ENCODE peak calls at places on chromosomes 6 and 20, in ten cellular contexts. K is suprapubic skin, C is endodermal cell, D is PC-3, Q is A673, X is cardiac muscle cell, W is IMR-90, O is GM23338, E is uterus, Z is tibial artery. J is an unnamed sample. For H3K36me3, the result is how much of the 10 kb centered on the place peaks cover.

GRCh38 chr20:47727909-47728361 is 57.3 kb downstream of the SULF2 start:
- DNase-seq in K (no peak), C (no peak), D (no peak), Q (peak), X (no peak), W (no peak), O (no peak), E (no peak), Z (no peak), J (no peak)

GRCh38 chr6:46993846-46994245 is 48.3 kb downstream of the ADGRF1 start:
- DNase-seq in K (no peak), C (no peak), D (peak), Q (no peak), X (peak), W (peak), O (no peak), E (no peak), Z (no peak), J (peak)

GRCh38 chr6:108160009-108160408 is 5.8 kb upstream of the NR2E1 start:
- DNase-seq in K (no peak), C (no peak), D (no peak), Q (no peak), X (no peak), W (no peak), O (peak), E (no peak), Z (no peak), J (no peak)

GRCh38 chr20:47141941-47142781 is 214.3 kb downstream of the ZMYND8 start:
- DNase-seq in K (no peak), C (no peak), D (peak), Q (no peak), X (peak), W (no peak), O (no peak), E (no peak), Z (no peak), J (no peak)

GRCh38 chr6:151610336-151610735 is 116.5 kb downstream of the CCDC170 start:
- DNase-seq in K (no peak), C (no peak), D (no peak), Q (no peak), X (no peak), W (no peak), O (no peak), E (no peak), Z (no peak), J (no peak)

GRCh38 chr20:53077373-53078205 is 105.4 kb downstream of the TSHZ2 start:
- DNase-seq in K (no peak), C (no peak), D (peak), Q (no peak), X (peak), W (no peak), O (no peak), E (peak), Z (no peak), J (no peak)

GRCh38 chr20:35607003-35607735 is 8.5 kb upstream of the SPAG4 start:
- DNase-seq in K (no peak), C (no peak), D (peak), Q (no peak), X (no peak), W (no peak), O (no peak), E (no peak), Z (no peak), J (no peak)

GRCh38 chr6:137902721-137903120 is 35.7 kb downstream of the TNFAIP3 start:
- DNase-seq in K (no peak), C (no peak), D (no peak), Q (no peak), X (no peak), W (no peak), O (no peak), E (no peak), Z (no peak), J (no peak)

GRCh38 chr20:3696200-3696599 is 14.4 kb upstream of the ADAM33 start:
- DNase-seq in K (no peak), C (peak), D (peak), Q (no peak), X (no peak), W (no peak), O (peak), E (no peak), Z (no peak), J (no peak)

GRCh38 chr20:44279228-44279627 is 31.8 kb downstream of the FITM2 start:
- DNase-seq in K (no peak), C (no peak), D (peak), Q (no peak), X (peak), W (peak), O (no peak), E (no peak), Z (no peak), J (peak)

GRCh38 chr20:52103469-52103910 is 88.1 kb downstream of the ZFP64 start:
- DNase-seq in K (no peak), C (peak), D (no peak), Q (peak), X (peak), W (peak), O (peak), E (no peak), Z (no peak), J (peak)

GRCh38 chr20:64188682-64189529 is 24.7 kb downstream of the MYT1 start:
- DNase-seq in K (no peak), C (peak), D (peak), Q (peak), X (peak), W (peak), O (peak), E (no peak), Z (no peak), J (peak)

GRCh38 chr20:63698739-63699465 is 2.5 kb downstream of the TNFRSF6B start:
- DNase-seq in K (no peak), C (peak), D (peak), Q (peak), X (peak), W (peak), O (no peak), E (peak), Z (peak), J (peak)

GRCh38 chr6:170424634-170425126 is 118.1 kb downstream of the FAM120B start:
- DNase-seq in K (no peak), C (peak), D (no peak), Q (no peak), X (no peak), W (no peak), O (no peak), E (no peak), Z (no peak), J (no peak)

GRCh38 chr20:36845288-36845969 is 30.5 kb upstream of the TLDC2 start:
- DNase-seq in K (no peak), C (peak), D (no peak), Q (peak), X (no peak), W (no peak), O (no peak), E (no peak), Z (no peak), J (no peak)

GRCh38 chr6:31870385-31870921 is 7.8 kb upstream of the NEU1 start:
- DNase-seq in K (no peak), C (peak), D (no peak), Q (no peak), X (no peak), W (no peak), O (peak), E (no peak), Z (no peak), J (no peak)

GRCh38 chr6:6893701-6894100 is 214.1 kb upstream of the RREB1 start:
- DNase-seq in K (no peak), C (no peak), D (peak), Q (no peak), X (no peak), W (no peak), O (no peak), E (no peak), Z (no peak), J (no peak)

GRCh38 chr6:112224088-112224487 is 30.3 kb downstream of the LAMA4 start:
- DNase-seq in K (no peak), C (no peak), D (no peak), Q (no peak), X (no peak), W (no peak), O (no peak), E (no peak), Z (no peak), J (no peak)

GRCh38 chr6:157068691-157069228 is 254.6 kb downstream of the TMEM242 start:
- DNase-seq in K (no peak), C (no peak), D (peak), Q (no peak), X (peak), W (peak), O (no peak), E (no peak), Z (no peak), J (no peak)

GRCh38 chr6:76631641-76632040 is 559.2 kb upstream of the IMPG1 start:
- DNase-seq in K (no peak), C (no peak), D (no peak), Q (no peak), X (no peak), W (no peak), O (no peak), E (no peak), Z (no peak), J (no peak)

GRCh38 chr6:109053285-109053684 is 41.4 kb downstream of the SESN1 start:
- DNase-seq in K (no peak), C (no peak), D (no peak), Q (no peak), X (peak), W (no peak), O (peak), E (no peak), Z (no peak), J (no peak)

GRCh38 chr20:63246490-63247284 is 7.6 kb downstream of the NKAIN4 start:
- DNase-seq in K (no peak), C (peak), D (peak), Q (no peak), X (no peak), W (no peak), O (peak), E (no peak), Z (no peak), J (no peak)

GRCh38 chr20:33796263-33796906 is 14.8 kb upstream of the CHMP4B start:
- DNase-seq in K (no peak), C (no peak), D (peak), Q (no peak), X (no peak), W (no peak), O (peak), E (no peak), Z (no peak), J (no peak)

GRCh38 chr6:167588181-167588919 is 238.4 kb upstream of the AFDN start:
- DNase-seq in K (peak), C (peak), D (no peak), Q (peak), X (no peak), W (no peak), O (no peak), E (no peak), Z (no peak), J (peak)

GRCh38 chr6:34248198-34248726 is 544 bp downstream of the SMIM29 start:
- DNase-seq in K (no peak), C (peak), D (peak), Q (no peak), X (no peak), W (peak), O (peak), E (peak), Z (peak), J (no peak)

GRCh38 chr6:39273394-39273793 is 40.8 kb downstream of the KCNK17 start:
- DNase-seq in K (no peak), C (peak), D (no peak), Q (no peak), X (no peak), W (no peak), O (peak), E (no peak), Z (no peak), J (no peak)

GRCh38 chr6:96015321-96015790 is 418 bp upstream of the FUT9 start:
- DNase-seq in K (no peak), C (peak), D (no peak), Q (peak), X (no peak), W (no peak), O (peak), E (no peak), Z (no peak), J (no peak)

GRCh38 chr20:3510110-3510509 is 39.3 kb downstream of the ATRN start:
- DNase-seq in K (no peak), C (no peak), D (no peak), Q (no peak), X (peak), W (no peak), O (no peak), E (no peak), Z (no peak), J (no peak)

GRCh38 chr6:133436652-133437051 is 195.5 kb downstream of the EYA4 start:
- DNase-seq in K (no peak), C (no peak), D (peak), Q (no peak), X (no peak), W (peak), O (no peak), E (no peak), Z (no peak), J (no peak)

GRCh38 chr6:53058388-53058890 is 6.8 kb upstream of the FBXO9 start:
- DNase-seq in K (no peak), C (no peak), D (peak), Q (no peak), X (no peak), W (no peak), O (no peak), E (no peak), Z (no peak), J (no peak)

GRCh38 chr6:127618729-127619128 is 41.8 kb downstream of the C6orf58 start:
- DNase-seq in K (no peak), C (no peak), D (peak), Q (no peak), X (no peak), W (peak), O (no peak), E (no peak), Z (no peak), J (no peak)

GRCh38 chr6:127120109-127120786 is 1.8 kb downstream of the RSPO3 start:
- DNase-seq in K (no peak), C (peak), D (no peak), Q (peak), X (no peak), W (no peak), O (peak), E (peak), Z (peak), J (no peak)

GRCh38 chr6:10300071-10300470 is 114.8 kb downstream of the TFAP2A start:
- DNase-seq in K (no peak), C (no peak), D (peak), Q (no peak), X (no peak), W (no peak), O (no peak), E (no peak), Z (no peak), J (no peak)

GRCh38 chr6:3063733-3064700 is 4.3 kb upstream of the RIPK1 start:
- DNase-seq in K (peak), C (peak), D (peak), Q (peak), X (peak), W (peak), O (peak), E (peak), Z (peak), J (peak)

GRCh38 chr6:103122766-103123601 is 1729.5 kb downstream of the GRIK2 start:
- DNase-seq in K (no peak), C (peak), D (peak), Q (peak), X (peak), W (peak), O (peak), E (no peak), Z (peak), J (peak)

GRCh38 chr20:1809611-1810510 is 85.3 kb upstream of the SIRPA start:
- DNase-seq in K (no peak), C (peak), D (peak), Q (no peak), X (no peak), W (peak), O (no peak), E (no peak), Z (peak), J (peak)

GRCh38 chr20:53660078-53660909 is 66.7 kb upstream of the ZNF217 start:
- DNase-seq in K (no peak), C (no peak), D (no peak), Q (peak), X (peak), W (peak), O (peak), E (peak), Z (no peak), J (no peak)

GRCh38 chr6:89117285-89118108 is at the start of gene SRSF12:
- DNase-seq in K (no peak), C (peak), D (no peak), Q (peak), X (peak), W (peak), O (peak), E (no peak), Z (peak), J (no peak)

GRCh38 chr20:53751394-53752368 is 158.0 kb upstream of the ZNF217 start:
- DNase-seq in K (peak), C (no peak), D (peak), Q (no peak), X (peak), W (no peak), O (no peak), E (no peak), Z (no peak), J (no peak)

GRCh38 chr20:45378191-45378590 is at the start of gene TP53TG5:
- DNase-seq in K (no peak), C (peak), D (no peak), Q (no peak), X (no peak), W (no peak), O (no peak), E (no peak), Z (no peak), J (no peak)
- H3K27ac ChIP-seq in K (no peak), C (peak), D (no peak), Q (no peak), X (no peak), W (no peak), O (no peak), E (no peak), Z (no peak), J (no peak)

DNA sequence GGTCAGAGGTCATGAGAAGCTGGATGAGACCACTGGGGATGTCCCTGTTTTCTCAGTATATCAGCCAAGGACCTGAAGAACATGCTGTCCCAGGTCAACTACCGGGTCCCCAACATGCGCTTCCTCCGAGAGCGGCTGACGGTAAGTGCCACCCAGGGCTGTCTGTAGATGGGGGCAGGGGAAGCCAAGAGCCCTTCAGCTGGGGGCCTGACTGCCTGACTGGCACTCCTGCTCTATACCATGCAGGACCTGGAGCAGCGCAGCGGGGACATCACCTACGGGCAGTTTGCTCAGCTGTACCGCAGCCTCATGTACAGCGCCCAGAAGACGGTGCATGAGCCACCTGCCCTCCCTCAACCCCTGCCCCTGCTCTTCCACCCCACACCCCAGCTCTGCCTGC is 25.1 kb downstream of the PLCG1 start:
- DNase-seq in K (no peak), C (no peak), D (no peak), Q (no peak), X (no peak), W (no peak), O (no peak), E (no peak), Z (no peak), J (no peak)
- H3K36me3 ChIP-seq in K (half or more), C (half or more), D (under half), Q (half or more), X (under half), W (half or more), O (under half), E (under half), Z (half or more), J (half or more)

DNA sequence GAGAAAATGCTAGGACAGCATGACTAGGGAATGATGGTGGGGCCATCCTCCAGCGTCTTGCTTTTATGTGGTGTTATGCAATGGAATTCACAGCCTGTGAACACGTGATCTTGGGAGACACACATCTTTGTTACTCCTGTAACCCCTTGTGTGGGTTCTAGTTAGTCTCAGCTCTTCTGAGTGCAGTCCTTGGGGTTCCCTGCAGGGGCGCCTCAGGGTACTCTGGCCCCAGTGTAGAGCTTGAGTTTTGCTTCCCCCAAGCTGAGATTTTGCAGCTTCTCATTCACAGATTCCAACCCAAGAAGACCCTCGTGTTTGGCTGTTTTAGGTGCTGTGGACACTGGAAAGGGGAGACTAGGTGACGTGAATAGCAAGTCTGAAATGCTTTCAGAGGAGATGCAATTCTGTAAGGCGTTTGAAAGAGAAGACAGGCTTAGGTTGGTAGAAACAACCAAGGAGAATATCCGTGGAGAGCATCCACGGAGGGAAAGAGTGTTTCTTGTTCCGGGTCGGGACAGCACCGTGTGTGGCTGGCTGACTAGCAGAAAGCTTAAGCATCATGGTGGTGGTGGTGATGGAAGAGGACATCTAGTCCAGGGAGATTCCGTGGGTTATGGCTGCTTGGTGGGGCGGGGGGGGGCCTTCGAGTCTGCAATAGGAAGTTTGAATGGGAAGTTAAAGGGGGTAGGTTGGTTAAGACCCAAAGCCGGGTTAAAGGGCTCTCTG is 30.1 kb downstream of the DUSP22 start:
- DNase-seq in K (no peak), C (peak), D (no peak), Q (no peak), X (no peak), W (no peak), O (peak), E (no peak), Z (no peak), J (no peak)
- TF ChIP-seq CTCF in K (no peak), C (peak), D (no peak), Q (peak), X (no peak), W (no peak), O (peak), E (no peak), Z (no peak), J (no peak)

DNA sequence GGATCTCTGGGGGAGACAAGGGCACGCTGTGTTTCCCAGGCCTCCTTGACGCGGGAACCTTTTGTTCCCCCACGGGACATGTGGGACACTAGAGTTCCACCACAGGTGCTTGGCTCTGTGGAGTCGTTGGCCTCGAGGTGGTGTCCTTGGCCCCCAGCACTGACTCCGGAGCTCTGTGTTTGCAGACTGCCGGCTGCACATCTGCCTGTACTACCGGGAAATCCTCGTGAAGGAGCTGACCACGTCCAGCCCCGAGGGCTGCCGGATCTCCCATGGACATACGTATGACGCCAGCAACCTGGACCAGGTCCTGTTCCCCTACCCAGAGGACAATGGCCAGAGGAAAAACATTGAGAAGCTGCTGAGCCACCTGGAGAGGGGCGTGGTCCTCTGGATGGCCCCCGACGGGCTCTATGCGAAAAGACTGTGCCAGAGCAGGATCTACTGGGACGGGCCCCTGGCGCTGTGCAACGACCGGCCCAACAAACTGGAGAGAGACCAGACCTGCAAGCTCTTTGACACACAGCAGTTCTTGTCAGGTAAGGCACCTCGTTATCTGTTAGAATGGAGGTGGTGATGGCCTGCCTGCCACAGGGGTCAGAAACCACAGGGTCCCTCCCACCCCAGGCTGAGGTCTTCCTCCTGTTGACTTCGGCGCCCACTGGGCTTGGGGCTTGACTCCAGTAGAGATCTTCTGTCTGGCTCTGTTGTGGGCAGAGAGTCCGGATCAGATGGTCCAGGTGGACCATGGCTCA is 9.9 kb downstream of the IRF4 start:
- DNase-seq in K (no peak), C (no peak), D (no peak), Q (no peak), X (no peak), W (no peak), O (no peak), E (no peak), Z (no peak), J (no peak)
- H3K27ac ChIP-seq in K (no peak), C (no peak), D (no peak), Q (no peak), X (no peak), W (no peak), O (no peak), E (no peak), Z (no peak), J (no peak)

DNA sequence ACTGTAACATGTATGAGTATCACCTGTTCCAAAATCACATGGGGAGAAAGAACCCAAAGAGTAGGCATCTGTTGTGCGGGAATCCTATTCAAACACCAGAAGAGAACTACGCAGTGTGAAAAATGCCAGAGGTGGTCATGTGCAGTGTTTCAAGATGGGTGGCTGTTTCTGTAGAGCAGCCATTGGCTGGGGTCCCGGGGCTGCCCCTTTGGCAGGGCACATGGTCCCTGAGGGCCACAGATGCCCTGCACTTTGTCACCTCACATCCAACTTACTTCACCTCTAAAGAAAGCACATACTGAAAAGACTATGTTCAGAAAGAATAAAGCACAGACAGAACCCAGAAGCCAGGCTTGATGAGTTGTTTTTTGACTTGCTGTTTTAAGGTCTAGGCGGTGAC is 12.3 kb downstream of the MTCH1 start:
- DNase-seq in K (no peak), C (no peak), D (no peak), Q (no peak), X (no peak), W (no peak), O (no peak), E (no peak), Z (no peak), J (no peak)
- H3K36me3 ChIP-seq in K (half or more), C (half or more), D (half or more), Q (half or more), X (half or more), W (half or more), O (half or more), E (under half), Z (half or more), J (half or more)

J was measured in brain microvascular endothelial cell.